ENCODE peak calls at places on chromosomes 4 and X, in five cellular contexts. C is lower leg skin, Y is BJ, W is brain microvascular endothelial cell, X is tibial artery. L is an unnamed sample.

GRCh38 chrX:50098749-50099148 is 102.1 kb downstream of the AKAP4 start:
- DNase-seq in X (no peak), Y (no peak), W (no peak), C (no peak), L (no peak)

GRCh38 chr4:1413687-1414479 is 7.6 kb upstream of the NKX1-1 start:
- DNase-seq in X (no peak), W (no peak), C (peak; percentile 64), Y (no peak), L (no peak)

GRCh38 chr4:163269156-163269555 is 63.2 kb downstream of the NPY1R start:
- DNase-seq in C (no peak), W (no peak), X (no peak), Y (no peak), L (no peak)

GRCh38 chr4:71247706-71248105 is 91.1 kb upstream of the SLC4A4 start:
- DNase-seq in C (no peak), X (no peak), Y (no peak), W (no peak), L (no peak)

GRCh38 chrX:23908219-23909003 is 605 bp downstream of the CXorf58 start:
- DNase-seq in X (no peak), C (no peak), Y (no peak), W (no peak), L (no peak)

GRCh38 chrX:126733874-126734273 is 85.7 kb upstream of the PRR32 start:
- DNase-seq in C (no peak), Y (no peak), W (no peak), X (no peak), L (no peak)

GRCh38 chr4:47873877-47874571 is 36.2 kb upstream of the CORIN start:
- DNase-seq in W (no peak), C (no peak), X (no peak), Y (no peak), L (no peak)

GRCh38 chr4:155208258-155209054 is at the start of gene NPY2R:
- DNase-seq in C (no peak), W (no peak), Y (no peak), X (no peak), L (no peak)

GRCh38 chr4:42080284-42080683 is 72.2 kb downstream of the BEND4 start:
- DNase-seq in C (no peak), W (no peak), X (no peak), Y (no peak), L (no peak)

GRCh38 chr4:159273126-159273438 is 170.2 kb downstream of the RAPGEF2 start:
- DNase-seq in W (no peak), C (no peak), X (no peak), Y (no peak), L (no peak)

GRCh38 chrX:41922694-41923171 is 621 bp downstream of the CASK start:
- DNase-seq in W (no peak), Y (no peak), X (no peak), C (no peak), L (no peak)

GRCh38 chr4:83964996-83965541 is 429.2 kb downstream of the GPAT3 start:
- DNase-seq in X (no peak), Y (no peak), W (peak; percentile 47), C (no peak), L (no peak)

GRCh38 chrX:45006002-45006800 is 133.2 kb downstream of the KDM6A start:
- DNase-seq in C (no peak), Y (no peak), W (peak; percentile 20), X (no peak), L (no peak)

DNA sequence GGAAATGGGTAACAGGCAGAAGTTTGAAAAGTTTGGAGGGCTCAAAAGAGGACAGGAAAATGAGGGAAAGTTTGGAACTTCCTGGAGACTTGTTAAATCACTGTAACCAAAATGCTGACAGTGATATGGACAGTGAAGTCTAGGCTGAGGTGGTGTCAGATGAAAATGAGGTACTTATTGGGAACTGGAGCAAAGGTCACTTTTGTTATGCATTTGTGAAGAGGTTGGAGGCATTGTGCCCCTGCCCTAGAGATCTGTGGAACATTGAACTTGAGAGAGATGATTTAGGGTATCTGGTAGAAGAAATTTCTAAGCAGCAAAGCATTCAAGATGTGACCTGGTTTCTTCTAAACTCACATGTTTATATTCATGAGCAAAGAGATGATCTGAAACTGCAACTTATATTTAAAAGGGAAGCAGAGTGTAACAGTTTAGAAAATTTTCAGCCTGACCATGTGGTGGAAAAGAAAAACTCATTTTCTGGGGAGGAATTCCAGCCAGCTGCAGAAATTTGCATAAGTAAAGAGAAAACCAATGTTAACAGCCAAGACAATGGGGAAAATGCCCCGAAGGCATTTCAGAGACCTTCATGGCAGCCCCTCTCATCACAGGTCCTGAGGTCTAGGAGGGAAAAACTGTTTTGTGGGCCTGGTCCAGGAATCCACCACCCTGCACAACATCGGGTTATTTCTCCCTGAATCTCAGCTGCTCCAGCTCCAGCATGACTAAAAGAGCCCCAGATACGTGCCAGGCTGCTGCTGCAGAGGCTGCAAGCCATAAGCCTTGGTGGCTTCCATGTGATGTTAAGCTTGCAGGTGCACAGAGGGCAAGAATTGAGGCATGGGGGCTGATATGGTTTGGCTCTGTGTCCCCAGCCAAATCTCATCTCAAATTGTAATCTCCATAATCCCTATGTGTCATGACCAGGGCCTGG is 632.5 kb upstream of the GNPDA2 start:
- DNase-seq in C (no peak), W (no peak), X (no peak), Y (no peak), L (no peak)
- TF ChIP-seq CTCF in C (no peak), W (no peak), X (no peak), Y (no peak), L (no peak)

GRCh38 chrX:106752101-106752678 is 25.7 kb downstream of the RNF128 start:
- DNase-seq in X (no peak), Y (no peak), W (peak; percentile 12), C (no peak), L (no peak)
- TF ChIP-seq CTCF in X (no peak), Y (peak; percentile 28), W (peak; percentile 50), C (no peak), L (no peak)

GRCh38 chr4:169399976-169400767 is 129.4 kb upstream of the SH3RF1 start:
- DNase-seq in C (no peak), W (no peak), Y (no peak), X (no peak), L (peak; percentile 19)
- TF ChIP-seq CTCF in C (no peak), W (no peak), Y (no peak), X (no peak), L (no peak)

DNA sequence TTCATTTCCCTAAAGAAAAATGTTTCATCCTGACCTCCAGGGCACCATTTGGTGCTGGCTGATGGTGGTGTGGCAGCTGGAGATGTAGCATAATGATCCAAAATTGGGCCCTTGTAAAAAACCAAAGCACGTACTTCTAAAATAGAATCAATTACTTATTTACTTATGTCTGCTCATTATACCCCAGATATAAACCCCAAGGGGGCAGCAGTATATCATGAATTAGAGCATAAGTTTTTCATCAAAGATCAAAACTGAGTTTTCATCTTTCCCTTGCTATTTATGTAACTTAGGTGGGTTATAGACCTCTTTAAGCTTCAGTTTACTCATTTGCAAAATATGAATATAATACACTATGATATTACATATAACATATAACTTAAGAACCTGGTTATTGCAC is 241.1 kb downstream of the TACR3 start:
- DNase-seq in W (no peak), Y (no peak), X (no peak), C (no peak), L (no peak)
- TF ChIP-seq CTCF in W (peak; percentile 23), Y (no peak), X (no peak), C (no peak), L (peak; percentile 15)

DNA sequence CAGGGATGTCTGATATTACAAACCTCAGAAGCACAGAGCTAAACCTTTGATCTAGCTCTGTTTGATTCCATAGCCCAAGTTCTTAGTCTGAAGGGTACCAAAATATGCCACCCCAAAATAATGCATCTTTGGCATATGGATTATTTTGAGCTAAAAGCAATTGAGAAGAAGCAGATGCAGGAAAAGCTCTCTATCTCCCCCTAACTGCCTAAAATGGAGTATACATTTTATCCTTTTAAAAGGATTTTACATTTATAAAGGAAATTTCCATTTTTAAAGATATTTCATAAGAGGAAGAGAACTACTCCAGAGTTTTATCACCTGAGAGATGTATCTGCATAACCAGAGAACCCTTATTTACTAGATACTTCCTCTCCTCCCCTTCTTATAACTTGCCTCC is 158.7 kb downstream of the ZNF674 start:
- DNase-seq in X (no peak), Y (no peak), W (no peak), C (no peak), L (no peak)
- TF ChIP-seq CTCF in X (no peak), Y (peak; percentile 32), W (peak; percentile 29), C (no peak), L (peak; percentile 36)

GRCh38 chr4:104020641-104021040 is 300.9 kb upstream of the TACR3 start:
- DNase-seq in Y (no peak), C (no peak), W (no peak), X (no peak), L (no peak)

GRCh38 chr4:104017213-104017612 is 297.4 kb upstream of the TACR3 start:
- DNase-seq in Y (no peak), W (no peak), C (no peak), X (no peak), L (no peak)

DNA sequence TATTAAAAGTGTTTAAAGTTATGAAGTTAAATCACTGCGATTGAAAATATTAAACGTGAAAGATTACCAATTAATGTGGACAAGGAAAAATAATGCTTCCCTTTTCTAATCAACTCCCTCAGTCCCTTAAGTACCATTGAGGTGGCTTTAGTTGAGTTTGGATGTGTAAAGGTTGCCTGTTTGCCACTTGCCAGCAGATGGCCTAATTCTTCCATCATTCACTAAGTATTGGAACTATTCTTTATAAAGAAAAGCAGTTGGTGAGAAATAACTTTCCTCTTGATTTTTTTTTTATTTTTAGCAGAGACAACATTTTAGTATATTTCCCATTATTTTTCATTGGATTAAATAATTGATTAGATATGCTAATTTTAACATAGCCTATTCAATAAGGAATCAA is 295.9 kb upstream of the TACR3 start:
- DNase-seq in X (no peak), Y (no peak), W (no peak), C (no peak), L (no peak)
- TF ChIP-seq CTCF in X (no peak), Y (no peak), W (peak; percentile 43), C (no peak), L (peak; percentile 33)

GRCh38 chr4:140151700-140152014 is 2.3 kb downstream of the MAML3 start:
- DNase-seq in W (peak; percentile 87), X (peak; percentile 84), Y (no peak), C (peak; percentile 95), L (no peak)

GRCh38 chr4:140152760-140153418 is 1.1 kb downstream of the MAML3 start:
- DNase-seq in Y (no peak), C (peak; percentile 94), W (peak; percentile 60), X (peak; percentile 76), L (no peak)

GRCh38 chr4:140150886-140151699 is 2.9 kb downstream of the MAML3 start:
- DNase-seq in Y (no peak), C (peak; percentile 97), X (peak; percentile 91), W (peak; percentile 84), L (no peak)

GRCh38 chr4:140153419-140153743 is 603 bp downstream of the MAML3 start:
- DNase-seq in C (no peak), X (no peak), Y (no peak), W (no peak), L (no peak)

GRCh38 chr4:140152015-140152703 is 1.8 kb downstream of the MAML3 start:
- DNase-seq in W (no peak), C (peak; percentile 93), Y (no peak), X (no peak), L (no peak)
- TF ChIP-seq CTCF in W (peak; percentile 29), C (no peak), Y (no peak), X (peak; percentile 18), L (peak; percentile 1)

GRCh38 chr4:87497141-87497540 is 32.0 kb downstream of the SPARCL1 start:
- DNase-seq in C (no peak), X (no peak), W (no peak), Y (no peak), L (no peak)
- TF ChIP-seq CTCF in C (no peak), X (no peak), W (peak; percentile 63), Y (peak; percentile 28), L (peak; percentile 67)